ENCODE peak calls at places on chromosomes 3 and 15, in four cellular contexts. H, M, K and R are unnamed samples.

GRCh38 chr3:11699083-11699427 is 55.3 kb upstream of the VGLL4 start:
- DNase-seq in K (peak), H (no peak), M (no peak), R (no peak)

GRCh38 chr15:85307687-85308045 is 72.7 kb upstream of the AKAP13 start:
- DNase-seq in H (no peak), K (no peak), M (no peak), R (no peak)

GRCh38 chr3:122858373-122858772 is 63.5 kb downstream of the SLC49A4 start:
- DNase-seq in K (peak), H (no peak), M (no peak), R (no peak)

GRCh38 chr3:73774645-73775044 is 149.9 kb upstream of the PDZRN3 start:
- DNase-seq in K (no peak), H (no peak), M (no peak), R (no peak)

GRCh38 chr3:78506038-78506437 is 1261.8 kb downstream of the ROBO1 start:
- DNase-seq in K (no peak), H (no peak), M (no peak), R (no peak)

GRCh38 chr15:42332331-42332730 is 27.0 kb upstream of the CAPN3 start:
- DNase-seq in M (no peak), H (no peak), K (peak), R (no peak)

GRCh38 chr3:94004301-94004910 is 24.0 kb downstream of the STX19 start:
- DNase-seq in H (peak), M (no peak), K (peak), R (no peak)

GRCh38 chr15:100704281-100705055 is 102.1 kb downstream of the ASB7 start:
- DNase-seq in H (no peak), M (no peak), K (peak), R (no peak)

GRCh38 chr15:51286816-51287215 is 51.6 kb downstream of the CYP19A1 start:
- DNase-seq in H (no peak), K (no peak), M (no peak), R (no peak)

GRCh38 chr3:177881330-177881729 is 654.9 kb upstream of the KCNMB2 start:
- DNase-seq in M (no peak), H (no peak), K (peak), R (no peak)

GRCh38 chr3:196115678-196116083 is 33.8 kb upstream of the TFRC start:
- DNase-seq in K (no peak), H (no peak), M (no peak), R (no peak)

GRCh38 chr3:12628813-12629212 is 35.1 kb downstream of the RAF1 start:
- DNase-seq in K (no peak), H (no peak), M (no peak), R (no peak)

GRCh38 chr15:88300018-88300549 is 43.5 kb upstream of the NTRK3 start:
- DNase-seq in K (no peak), M (no peak), H (no peak), R (no peak)

GRCh38 chr15:61769557-61769956 is 290.7 kb downstream of the VPS13C start:
- DNase-seq in K (no peak), H (no peak), M (no peak), R (no peak)

GRCh38 chr15:28252831-28253230 is 69.1 kb downstream of the HERC2 start:
- DNase-seq in H (no peak), M (no peak), K (no peak), R (no peak)

GRCh38 chr3:27575509-27575908 is 91.3 kb upstream of the SLC4A7 start:
- DNase-seq in K (no peak), M (no peak), H (no peak), R (no peak)

GRCh38 chr3:156448300-156448699 is 106.6 kb downstream of the SSR3 start:
- DNase-seq in K (peak), M (no peak), H (peak), R (no peak)

GRCh38 chr3:103437850-103438249 is 1003.0 kb downstream of the ZPLD1 start:
- DNase-seq in H (no peak), K (no peak), M (no peak), R (no peak)

GRCh38 chr15:70149667-70150404 is 52.1 kb upstream of the TLE3 start:
- DNase-seq in M (no peak), K (peak), H (no peak), R (no peak)

GRCh38 chr15:82146990-82147461 is 101.2 kb upstream of the MEX3B start:
- DNase-seq in M (no peak), H (peak), K (peak), R (no peak)

DNA sequence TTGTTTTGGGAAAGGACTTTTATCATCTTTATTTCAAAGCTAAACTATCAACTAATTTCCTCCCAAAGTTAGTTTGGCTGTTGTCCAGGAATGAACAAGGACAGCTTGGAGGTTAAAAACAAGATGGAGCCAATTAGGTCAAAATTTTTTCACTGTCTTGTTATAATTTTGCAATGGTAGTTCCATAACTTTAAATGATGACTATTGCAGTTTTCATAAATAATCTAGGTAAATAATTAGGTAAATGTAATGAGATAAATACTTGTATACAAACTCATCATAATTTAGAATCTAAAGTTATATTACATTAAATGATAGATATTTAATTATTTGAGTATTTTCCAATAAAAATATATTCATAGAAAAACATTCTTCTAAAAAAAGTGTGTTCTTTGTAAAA is 68.3 kb upstream of the DAZL start:
- DNase-seq in H (no peak), K (peak), M (no peak), R (no peak)
- TF ChIP-seq CTCF in H (no peak), K (no peak), M (no peak), R (no peak)

GRCh38 chr15:73962409-73962808 is 29.7 kb downstream of the STOML1 start:
- DNase-seq in K (peak), H (no peak), M (no peak), R (no peak)

GRCh38 chr15:73968461-73968860 is 23.6 kb downstream of the STOML1 start:
- DNase-seq in K (no peak), M (no peak), H (no peak), R (no peak)

GRCh38 chr15:73964736-73965093 is 27.4 kb downstream of the STOML1 start:
- DNase-seq in H (peak), K (peak), M (peak), R (peak)

GRCh38 chr15:73965730-73966103 is 26.4 kb downstream of the STOML1 start:
- DNase-seq in M (no peak), K (peak), H (no peak), R (no peak)

GRCh38 chr15:73965094-73965729 is 26.9 kb downstream of the STOML1 start:
- DNase-seq in M (no peak), H (no peak), K (no peak), R (peak)
- TF ChIP-seq CTCF in M (no peak), H (peak), K (no peak), R (peak)

GRCh38 chr3:53531749-53532148 is 37.3 kb downstream of the CACNA1D start:
- DNase-seq in K (no peak), H (no peak), M (no peak), R (no peak)
- TF ChIP-seq CTCF in K (no peak), H (no peak), M (no peak), R (no peak)

DNA sequence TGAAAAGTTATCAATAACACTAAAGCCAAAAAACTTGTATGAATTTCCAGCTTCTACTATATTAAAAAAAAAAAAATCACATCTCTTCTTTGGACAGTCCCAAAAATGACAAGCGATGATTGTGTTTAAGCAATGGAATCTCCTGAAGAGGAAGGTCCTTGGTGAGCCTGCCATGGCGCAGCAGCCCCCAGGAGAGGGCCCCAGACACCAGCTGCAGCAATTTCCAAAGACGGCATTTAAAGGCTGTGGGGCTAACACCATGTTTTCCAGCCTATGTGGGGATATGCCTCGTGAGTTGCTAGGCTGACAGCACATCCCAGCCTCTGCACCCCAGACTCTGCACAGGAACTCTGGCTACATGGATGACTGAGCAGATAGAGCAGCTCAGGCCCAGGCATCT is 14.7 kb downstream of the SKIC8 start:
- DNase-seq in H (no peak), M (no peak), K (no peak), R (no peak)
- TF ChIP-seq CTCF in H (no peak), M (no peak), K (peak), R (peak)

GRCh38 chr3:173663664-173664063 is 266.1 kb downstream of the NLGN1 start:
- DNase-seq in K (peak), H (no peak), M (no peak), R (no peak)
- TF ChIP-seq CTCF in K (no peak), H (no peak), M (no peak), R (no peak)

DNA sequence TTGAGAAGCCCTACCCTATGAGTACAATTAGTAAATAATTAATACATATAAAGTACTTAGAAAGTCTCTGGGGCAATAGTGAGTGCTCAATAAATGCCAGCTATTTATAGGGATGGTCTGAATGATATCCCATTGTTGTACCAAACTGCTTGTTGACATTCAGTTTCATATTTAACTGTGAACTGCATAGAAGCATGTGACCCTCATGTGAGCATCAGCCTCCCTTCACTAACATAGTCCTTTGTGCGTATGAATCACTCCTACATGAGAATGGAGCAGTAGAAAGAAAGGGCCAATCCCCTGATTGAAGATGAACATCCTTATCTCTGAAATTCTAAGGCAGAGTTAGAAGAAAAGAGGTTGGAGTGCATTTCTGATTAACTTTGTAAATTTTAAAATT is 68.7 kb upstream of the ATP10A start:
- DNase-seq in K (no peak), M (no peak), H (no peak), R (no peak)
- TF ChIP-seq CTCF in K (no peak), M (no peak), H (no peak), R (no peak)

GRCh38 chr3:169505577-169506155 is 157.8 kb downstream of the MECOM start:
- DNase-seq in H (no peak), K (no peak), M (no peak), R (no peak)
- TF ChIP-seq CTCF in H (peak), K (no peak), M (no peak), R (no peak)

GRCh38 chr3:71689305-71689704 is 35.9 kb downstream of the EIF4E3 start:
- DNase-seq in K (no peak), M (no peak), H (no peak), R (no peak)
- TF ChIP-seq CTCF in K (no peak), M (no peak), H (no peak), R (no peak)